ENCODE peak calls at places on chromosomes 12 and 14, in four cellular contexts. V, L, N and R are unnamed samples.
A peak's percentile ranks its signal among the peaks of the same experiment; 100 is the strongest.

GRCh38 chr12:125032466-125033152 is 32.6 kb upstream of the AACS start:
- DNase-seq in N (no peak), L (no peak), V (no peak), R (no peak)

GRCh38 chr14:67919259-67919658 is 99.7 kb downstream of the RAD51B start:
- DNase-seq in V (no peak), N (no peak), L (no peak), R (no peak)

GRCh38 chr14:101111620-101112290 is 208.2 kb upstream of the RTL1 start:
- DNase-seq in V (no peak), L (no peak), N (no peak), R (no peak)

GRCh38 chr12:100401660-100402059 is 44.8 kb downstream of the SLC17A8 start:
- DNase-seq in N (no peak), L (no peak), V (peak; percentile 76), R (no peak)

GRCh38 chr12:47725893-47726292 is 603 bp upstream of the ENDOU start:
- DNase-seq in N (no peak), L (peak; percentile 27), V (peak; percentile 17), R (no peak)

GRCh38 chr14:33848706-33849454 is 102.0 kb downstream of the EGLN3 start:
- DNase-seq in V (peak; percentile 91), L (peak; percentile 7), N (peak; percentile 51), R (peak; percentile 79)

GRCh38 chr14:105968291-105968690 is 441.9 kb downstream of the TMEM121 start:
- DNase-seq in V (no peak), L (no peak), N (no peak), R (no peak)

GRCh38 chr12:32483499-32483898 is 84.1 kb downstream of the FGD4 start:
- DNase-seq in V (no peak), N (no peak), L (peak; percentile 69), R (no peak)

GRCh38 chr12:121295746-121296617 is 527 bp downstream of the CAMKK2 start:
- DNase-seq in N (no peak), V (peak; percentile 21), L (peak; percentile 26), R (peak; percentile 36)

GRCh38 chr14:72444701-72445100 is 449.2 kb downstream of the DPF3 start:
- DNase-seq in L (no peak), N (no peak), V (peak; percentile 95), R (no peak)

GRCh38 chr14:61780125-61780524 is 17.9 kb downstream of the SNAPC1 start:
- DNase-seq in N (no peak), V (no peak), L (no peak), R (no peak)

GRCh38 chr12:56079729-56080555 is at the start of gene ERBB3:
- DNase-seq in N (peak; percentile 57), V (peak; percentile 89), L (peak; percentile 14), R (peak; percentile 92)

GRCh38 chr12:12624479-12625120 is 12.9 kb downstream of the CREBL2 start:
- DNase-seq in V (no peak), L (no peak), N (no peak), R (no peak)

GRCh38 chr12:8554451-8555195 is 13.9 kb upstream of the CLEC4E start:
- DNase-seq in V (peak; percentile 41), L (no peak), N (no peak), R (no peak)

GRCh38 chr14:99671230-99672224 is 12.6 kb upstream of the CYP46A1 start:
- DNase-seq in L (no peak), N (no peak), V (no peak), R (no peak)

GRCh38 chr12:59119676-59120075 is 199.4 kb upstream of the LRIG3 start:
- DNase-seq in L (no peak), V (peak; percentile 75), N (no peak), R (no peak)

GRCh38 chr12:133010657-133011297 is 24.6 kb downstream of the ZNF26 start:
- DNase-seq in V (no peak), L (no peak), N (no peak), R (no peak)

GRCh38 chr14:89351364-89351957 is 65.6 kb downstream of the FOXN3 start:
- DNase-seq in L (peak; percentile 83), N (no peak), V (no peak), R (peak; percentile 70)

GRCh38 chr14:68157971-68158371 is 338.4 kb downstream of the RAD51B start:
- DNase-seq in V (peak; percentile 61), N (no peak), L (no peak), R (no peak)

GRCh38 chr14:26938054-26938453 is 340.2 kb upstream of the NOVA1 start:
- DNase-seq in L (no peak), N (no peak), V (no peak), R (no peak)

GRCh38 chr12:69987453-69988102 is 162.6 kb downstream of the MYRFL start:
- DNase-seq in V (peak; percentile 98), L (no peak), N (no peak), R (peak; percentile 78)

GRCh38 chr12:11765817-11766794 is 116.6 kb downstream of the ETV6 start:
- DNase-seq in L (no peak), N (no peak), V (no peak), R (no peak)

GRCh38 chr12:132373967-132374820 is 44.8 kb upstream of the GALNT9 start:
- DNase-seq in N (no peak), V (no peak), L (no peak), R (no peak)

GRCh38 chr14:92651793-92652382 is 96.5 kb downstream of the LGMN start:
- DNase-seq in V (no peak), L (no peak), N (peak; percentile 53), R (peak; percentile 67)

GRCh38 chr12:116265361-116266128 is 11.9 kb downstream of the MED13L start:
- DNase-seq in V (no peak), N (no peak), L (no peak), R (no peak)

GRCh38 chr14:99137001-99137700 is 134.8 kb downstream of the BCL11B start:
- DNase-seq in V (no peak), L (no peak), N (no peak), R (no peak)

GRCh38 chr14:71588028-71588427 is 344.2 kb upstream of the RGS6 start:
- DNase-seq in V (no peak), N (no peak), L (no peak), R (no peak)

GRCh38 chr14:70020350-70021170 is 141.3 kb downstream of the SMOC1 start:
- DNase-seq in V (no peak), N (no peak), L (no peak), R (no peak)

GRCh38 chr14:92726135-92726932 is 22.1 kb downstream of the LGMN start:
- DNase-seq in V (peak; percentile 88), L (no peak), N (peak; percentile 62), R (peak; percentile 53)

GRCh38 chr12:5197127-5197526 is 153.4 kb downstream of the KCNA5 start:
- DNase-seq in V (peak; percentile 19), L (no peak), N (no peak), R (no peak)

GRCh38 chr14:51365241-51365940 is 125.3 kb downstream of the TMX1 start:
- DNase-seq in N (no peak), V (no peak), L (no peak), R (no peak)

GRCh38 chr14:51370758-51371386 is 130.8 kb downstream of the TMX1 start:
- DNase-seq in L (no peak), N (no peak), V (peak; percentile 34), R (no peak)

GRCh38 chr14:51368721-51369163 is 128.7 kb downstream of the TMX1 start:
- DNase-seq in L (no peak), V (no peak), N (no peak), R (peak; percentile 13)

GRCh38 chr14:51367600-51367931 is 127.5 kb downstream of the TMX1 start:
- DNase-seq in L (no peak), V (no peak), N (no peak), R (no peak)

GRCh38 chr14:51369814-51370213 is 129.8 kb downstream of the TMX1 start:
- DNase-seq in N (no peak), V (peak; percentile 51), L (peak; percentile 2), R (no peak)
- TF ChIP-seq CTCF in N (no peak), V (peak; percentile 85), L (peak; percentile 76), R (peak; percentile 18)

GRCh38 chr12:34356233-34356987 is 334.1 kb downstream of the ALG10 start:
- DNase-seq in L (no peak), N (no peak), V (peak; percentile 27), R (no peak)

GRCh38 chr12:34361721-34362316 is 339.5 kb downstream of the ALG10 start:
- DNase-seq in L (no peak), N (no peak), V (no peak), R (no peak)

GRCh38 chr12:34358198-34358597 is 335.9 kb downstream of the ALG10 start:
- DNase-seq in L (no peak), N (no peak), V (no peak), R (no peak)

GRCh38 chr12:34354239-34355200 is 332.2 kb downstream of the ALG10 start:
- DNase-seq in L (no peak), V (no peak), N (no peak), R (no peak)

DNA sequence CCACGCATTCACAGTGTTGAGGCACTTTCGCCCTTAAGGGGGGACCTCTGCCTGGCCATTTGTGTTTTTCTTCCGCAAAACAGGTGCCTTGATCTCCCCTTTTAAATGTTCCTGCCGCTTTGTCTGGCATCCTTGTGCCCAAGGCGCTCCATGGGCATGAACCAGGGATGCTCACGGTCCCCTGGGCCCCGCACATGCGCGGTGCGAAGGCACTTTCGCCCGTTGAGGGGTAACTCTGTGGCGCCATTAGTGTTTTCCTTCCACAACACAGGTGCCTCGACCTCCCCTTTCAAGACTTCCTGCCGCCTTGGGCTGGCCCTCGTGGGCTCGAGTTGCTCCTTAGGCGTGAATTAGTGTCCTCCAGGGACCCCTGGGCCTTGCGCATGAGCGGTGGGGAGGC is 335.5 kb downstream of the ALG10 start:
- DNase-seq in N (no peak), V (no peak), L (no peak), R (no peak)
- H3K9me3 ChIP-seq in N (peaks cover 12% of the 10 kb centered on the region), V (no peaks in the 10 kb centered on the region), L (no peaks in the 10 kb centered on the region), R (no peaks in the 10 kb centered on the region)

DNA sequence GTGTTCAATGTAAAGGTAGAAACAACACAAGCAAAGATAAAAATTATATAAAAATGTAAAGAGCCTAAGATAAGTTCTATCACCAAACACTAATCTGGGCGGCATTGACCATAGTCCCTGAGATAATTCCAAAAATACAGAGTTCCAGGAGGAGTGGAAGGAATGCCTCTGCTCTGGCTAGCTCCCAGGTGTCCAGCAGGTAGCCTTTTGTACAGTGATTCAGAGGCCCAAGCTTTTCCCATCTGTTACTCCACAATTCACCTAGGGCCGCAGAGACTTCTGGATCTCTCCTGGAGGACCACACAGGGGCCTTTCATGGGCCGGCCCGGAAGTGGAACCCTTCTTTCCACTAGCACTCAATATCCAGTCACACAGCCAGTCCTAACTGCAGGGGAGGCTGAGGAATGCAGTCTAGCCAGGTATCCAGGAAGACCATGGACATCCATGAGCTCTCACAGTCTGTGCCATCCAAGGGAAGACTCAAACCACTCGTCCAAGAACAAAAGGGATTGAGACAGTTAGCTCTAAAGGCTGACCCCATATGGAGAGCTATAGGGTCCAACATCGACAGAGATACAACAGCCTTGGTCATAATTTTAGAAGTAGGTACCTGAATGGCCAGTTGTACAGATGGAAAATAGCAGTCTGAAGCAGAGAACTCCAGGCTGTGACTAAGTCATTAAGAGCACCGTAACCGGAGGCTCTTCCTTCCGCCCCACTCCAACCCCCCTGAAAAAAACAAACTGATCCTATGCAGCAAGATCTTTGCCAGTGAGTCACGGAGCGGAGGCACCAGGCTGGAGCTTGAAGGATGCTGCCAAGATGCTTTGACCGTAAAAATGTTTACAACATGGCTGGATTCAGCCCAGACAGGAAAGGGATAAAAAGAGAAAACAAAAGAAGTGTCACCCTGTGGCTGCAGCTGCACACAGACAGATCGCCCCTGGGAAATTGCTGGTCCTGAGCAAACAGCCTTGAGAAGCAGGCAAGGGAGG is 204.8 kb downstream of the NUAK1 start:
- DNase-seq in V (peak; percentile 99), N (no peak), L (no peak), R (peak; percentile 32)
- TF ChIP-seq CTCF in V (no peak), N (no peak), L (no peak), R (no peak)

GRCh38 chr12:28909291-28909690 is 239.8 kb upstream of the FAR2 start:
- DNase-seq in N (no peak), L (no peak), V (peak; percentile 95), R (no peak)
- H3K9me3 ChIP-seq in N (peaks cover 55% of the 10 kb centered on the region), L (no peaks in the 10 kb centered on the region), V (peaks cover 44% of the 10 kb centered on the region), R (peaks cover 19% of the 10 kb centered on the region)